ENCODE peak calls at places on chromosomes 1 and 21, in six cellular contexts. F, H, G, D, Y and C are unnamed samples.

GRCh38 chr1:30697977-30698376 is 25.4 kb downstream of the MATN1 start:
- DNase-seq in F (no peak), H (no peak), G (no peak), D (no peak), Y (peak), C (peak)

GRCh38 chr21:14487490-14488432 is 58.4 kb downstream of the SAMSN1 start:
- DNase-seq in F (no peak), H (no peak), G (no peak), D (no peak), Y (no peak), C (no peak)

GRCh38 chr1:10692401-10693021 is 103.9 kb downstream of the CASZ1 start:
- DNase-seq in F (no peak), H (peak), G (peak), D (peak), Y (no peak), C (peak)

GRCh38 chr1:58739851-58740466 is 40.1 kb upstream of the MYSM1 start:
- DNase-seq in F (no peak), H (no peak), G (peak), D (peak), Y (peak), C (peak)

GRCh38 chr1:46413596-46413985 is 19.5 kb downstream of the FAAH start:
- DNase-seq in F (no peak), H (no peak), G (no peak), D (peak), Y (no peak), C (no peak)

GRCh38 chr1:85230305-85230977 is 29.0 kb downstream of the C1orf52 start:
- DNase-seq in F (no peak), H (no peak), G (no peak), D (peak), Y (no peak), C (no peak)

GRCh38 chr1:72283204-72284083 is 1.1 kb upstream of the NEGR1 start:
- DNase-seq in F (peak), H (peak), G (peak), D (peak), Y (peak), C (peak)

GRCh38 chr1:209924386-209924785 is 13.6 kb upstream of the SYT14 start:
- DNase-seq in F (no peak), H (no peak), G (no peak), D (no peak), Y (no peak), C (no peak)

GRCh38 chr1:63004868-63005267 is 220.9 kb downstream of the ATG4C start:
- DNase-seq in F (no peak), H (no peak), G (no peak), D (peak), Y (no peak), C (no peak)

GRCh38 chr1:94281361-94282142 is 44.2 kb upstream of the ARHGAP29 start:
- DNase-seq in F (no peak), H (no peak), G (no peak), D (no peak), Y (no peak), C (no peak)

GRCh38 chr1:216034506-216034905 is 388.7 kb downstream of the USH2A start:
- DNase-seq in F (no peak), H (no peak), G (no peak), D (peak), Y (peak), C (peak)

GRCh38 chr1:194288284-194288683 is 1101.9 kb upstream of the B3GALT2 start:
- DNase-seq in F (no peak), H (no peak), G (no peak), D (no peak), Y (no peak), C (no peak)

GRCh38 chr1:23643668-23644554 is 47.7 kb upstream of the RPL11 start:
- DNase-seq in F (no peak), H (no peak), G (no peak), D (no peak), Y (no peak), C (no peak)

GRCh38 chr1:162374406-162374805 is 2.2 kb downstream of the SPATA46 start:
- DNase-seq in F (no peak), H (no peak), G (no peak), D (no peak), Y (no peak), C (no peak)

GRCh38 chr21:35256468-35256988 is 207.4 kb upstream of the RUNX1 start:
- DNase-seq in F (peak), H (no peak), G (no peak), D (no peak), Y (peak), C (peak)

GRCh38 chr1:173280899-173281660 is 73.9 kb upstream of the TNFSF4 start:
- DNase-seq in F (no peak), H (no peak), G (no peak), D (no peak), Y (peak), C (peak)

GRCh38 chr1:26863677-26864060 is 720 bp downstream of the SFN start:
- DNase-seq in F (no peak), H (no peak), G (no peak), D (no peak), Y (no peak), C (no peak)

GRCh38 chr1:46480959-46481646 is 8.5 kb upstream of the DMBX1 start:
- DNase-seq in F (no peak), H (no peak), G (no peak), D (no peak), Y (no peak), C (peak)